ENCODE peak calls at places on chromosomes 3 and 15, in ten cellular contexts. D is psoas muscle; U is colonic mucosa; I is cardiac muscle cell; V is effector memory CD4-positive, alpha-beta T cell; M is PC-3; X is naive thymus-derived CD4-positive, alpha-beta T cell; A is keratinocyte; P is stomach; R is right lobe of liver. Z is an unnamed sample. For H3K4me1 and H3K36me3, the result is how much of the 10 kb centered on the place peaks cover.

GRCh38 chr3:185559706-185560090 is 7.3 kb upstream of the LIPH start:
- DNase-seq in D (no peak), U (no peak), I (no peak), V (no peak), M (no peak), X (no peak), A (no peak), P (no peak), R (no peak), Z (no peak)

GRCh38 chr3:138946554-138947302 is at the start of the genes FOXL2 and FOXL2NB:
- DNase-seq in D (no peak), U (no peak), I (peak), V (no peak), M (no peak), X (peak), A (no peak), P (no peak), R (no peak), Z (no peak)

GRCh38 chr15:78182821-78183220 is 33.7 kb downstream of the IDH3A start:
- DNase-seq in D (no peak), U (no peak), I (no peak), V (no peak), M (no peak), X (no peak), A (no peak), P (no peak), R (no peak), Z (no peak)

GRCh38 chr15:99341786-99342185 is 90.5 kb downstream of the LRRC28 start:
- DNase-seq in D (no peak), U (no peak), I (no peak), V (no peak), M (peak), X (no peak), A (no peak), P (no peak), R (no peak), Z (no peak)

GRCh38 chr3:147391726-147392082 is 14.6 kb downstream of the ZIC4 start:
- DNase-seq in D (no peak), U (no peak), I (no peak), V (no peak), M (no peak), X (no peak), A (no peak), P (no peak), R (no peak), Z (no peak)

GRCh38 chr15:73240864-73241499 is 127.8 kb downstream of the HCN4 start:
- DNase-seq in D (peak), U (peak), I (peak), V (peak), M (peak), X (peak), A (no peak), P (peak), R (peak), Z (no peak)

GRCh38 chr3:123678108-123678511 is 93.3 kb upstream of the HACD2 start:
- DNase-seq in D (no peak), U (no peak), I (no peak), V (no peak), M (peak), X (no peak), A (no peak), P (no peak), R (no peak), Z (no peak)

GRCh38 chr15:78992416-78993256 is 47.8 kb upstream of the CTSH start:
- DNase-seq in D (no peak), U (no peak), I (no peak), V (no peak), M (no peak), X (no peak), A (no peak), P (no peak), R (no peak), Z (no peak)

GRCh38 chr15:88982304-88982945 is 69.2 kb upstream of the MFGE8 start:
- DNase-seq in D (peak), U (no peak), I (no peak), V (no peak), M (peak), X (no peak), A (no peak), P (no peak), R (no peak), Z (no peak)

GRCh38 chr3:15300318-15301078 is 31.9 kb downstream of the SH3BP5 start:
- DNase-seq in D (peak), U (no peak), I (no peak), V (no peak), M (peak), X (no peak), A (no peak), P (no peak), R (peak), Z (no peak)

GRCh38 chr3:108381531-108381930 is 85.2 kb downstream of the HHLA2 start:
- DNase-seq in D (no peak), U (no peak), I (no peak), V (no peak), M (no peak), X (no peak), A (no peak), P (no peak), R (no peak), Z (no peak)

GRCh38 chr3:179729981-179730380 is 77.1 kb downstream of the USP13 start:
- DNase-seq in D (no peak), U (no peak), I (no peak), V (no peak), M (no peak), X (no peak), A (no peak), P (no peak), R (no peak), Z (no peak)
- H3K4me1 ChIP-seq in D (half or more), U (under half), I (under half), V (under half), M (under half), X (under half), A (under half), P (under half), R (under half), Z (under half)

GRCh38 chr3:184186184-184186901 is at the start of gene ABCF3:
- DNase-seq in D (peak), U (peak), I (no peak), V (no peak), M (peak), X (no peak), A (no peak), P (no peak), R (peak), Z (peak)
- H3K36me3 ChIP-seq in D (half or more), U (under half), I (half or more), V (half or more), M (half or more), X (half or more), A (half or more), P (half or more), R (under half), Z (under half)

GRCh38 chr3:192850501-192850981 is 67.1 kb downstream of the MB21D2 start:
- DNase-seq in D (no peak), U (peak), I (no peak), V (no peak), M (peak), X (no peak), A (peak), P (peak), R (peak), Z (no peak)

GRCh38 chr3:192847918-192848317 is 69.7 kb downstream of the MB21D2 start:
- DNase-seq in D (no peak), U (no peak), I (no peak), V (no peak), M (no peak), X (no peak), A (no peak), P (no peak), R (no peak), Z (no peak)

GRCh38 chr3:192855434-192855833 is 62.2 kb downstream of the MB21D2 start:
- DNase-seq in D (no peak), U (no peak), I (no peak), V (no peak), M (no peak), X (no peak), A (no peak), P (no peak), R (no peak), Z (no peak)

GRCh38 chr3:192848371-192849233 is 69.1 kb downstream of the MB21D2 start:
- DNase-seq in D (no peak), U (no peak), I (no peak), V (no peak), M (no peak), X (no peak), A (no peak), P (no peak), R (no peak), Z (no peak)

DNA sequence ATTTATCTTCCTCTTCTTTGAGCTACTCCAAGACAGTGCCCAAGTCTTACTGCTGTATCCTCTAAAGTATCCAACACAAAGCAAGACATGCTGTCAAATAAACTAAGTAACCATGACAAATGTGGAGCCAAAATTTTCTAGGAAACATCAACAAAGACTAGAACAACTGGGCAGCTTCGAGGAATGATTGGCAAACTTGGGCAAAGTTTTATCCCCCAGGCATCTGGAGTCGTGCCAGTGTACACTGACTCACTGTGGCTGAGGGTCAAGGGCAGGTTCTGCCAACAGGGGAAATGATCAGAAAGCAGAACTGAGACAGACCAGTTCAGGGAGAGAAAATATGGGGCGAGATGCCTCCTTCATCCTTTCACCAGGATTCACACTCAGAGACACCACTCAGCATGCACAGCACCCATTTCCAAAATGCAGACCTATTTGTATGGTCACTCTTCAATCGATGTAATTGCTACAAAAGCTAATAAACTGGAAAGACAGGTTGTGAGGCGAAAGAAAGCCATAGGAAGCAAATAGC is 65.8 kb downstream of the MB21D2 start:
- DNase-seq in D (peak), U (peak), I (no peak), V (no peak), M (peak), X (no peak), A (peak), P (peak), R (peak), Z (peak)
- H3K27ac ChIP-seq in D (no peak), U (peak), I (no peak), V (no peak), M (peak), X (no peak), A (peak), P (peak), R (no peak), Z (no peak)

DNA sequence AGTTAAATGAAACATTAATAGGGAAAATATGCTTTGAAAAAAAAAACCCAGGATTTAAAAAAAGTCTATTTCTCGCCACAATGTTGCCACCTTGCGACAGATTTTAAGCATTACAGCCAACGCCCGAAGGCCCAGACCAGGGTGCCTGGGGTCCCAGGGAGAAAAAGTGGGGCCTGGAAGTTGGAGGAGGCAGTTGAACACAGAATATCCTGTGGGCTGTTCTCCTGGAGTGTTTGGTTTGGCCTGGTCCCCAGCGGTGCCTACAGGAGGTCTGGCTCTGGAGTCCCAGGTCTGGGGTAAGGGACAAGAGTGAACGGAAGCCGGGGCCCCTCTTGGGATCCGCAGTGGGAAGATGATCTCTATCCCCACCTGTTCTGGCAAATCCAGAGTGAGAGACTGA is 3.4 kb downstream of the RNU6-1 start:
- DNase-seq in D (peak), U (peak), I (peak), V (no peak), M (peak), X (peak), A (no peak), P (peak), R (no peak), Z (no peak)
- H3K4me1 ChIP-seq in D (under half), U (under half), I (under half), V (under half), M (under half), X (under half), A (under half), P (under half), R (under half), Z (under half)

DNA sequence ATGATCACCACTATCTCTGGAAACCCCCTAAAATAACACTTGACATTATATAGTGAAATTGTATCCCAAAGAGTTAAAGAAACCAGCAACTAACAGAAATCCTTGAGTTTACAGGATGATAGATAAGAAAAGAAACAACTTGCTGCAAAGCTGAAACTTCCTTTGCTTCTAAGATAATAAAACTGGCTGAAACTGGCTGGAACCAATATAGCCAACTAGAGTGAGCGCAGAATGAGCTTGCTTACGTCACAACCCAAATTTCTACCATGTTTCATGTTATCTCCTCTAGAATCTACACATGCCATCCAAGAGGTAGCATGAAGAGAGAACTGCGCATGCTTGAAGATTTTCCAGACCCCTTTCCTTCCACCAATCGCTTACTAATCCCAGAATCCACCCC is 83.8 kb upstream of the ACTC1 start:
- DNase-seq in D (no peak), U (no peak), I (no peak), V (no peak), M (no peak), X (no peak), A (no peak), P (no peak), R (no peak), Z (no peak)
- H3K36me3 ChIP-seq in D (under half), U (under half), I (under half), V (under half), M (under half), X (half or more), A (under half), P (under half), R (under half), Z (half or more)